ENCODE peak calls at places on chromosomes 1 and 21, in ten cellular contexts. L, K, D, N, R, P, I, Q, T and X are unnamed samples.

GRCh38 chr1:100277866-100278265 is 11.8 kb downstream of the RTCA start:
- DNase-seq in L (no peak), K (no peak), D (no peak), N (no peak), R (no peak), P (no peak), I (no peak), Q (no peak), T (no peak), X (no peak)

GRCh38 chr21:34690041-34690792 is 21.4 kb downstream of the CLIC6 start:
- DNase-seq in L (peak; percentile 66), K (no peak), D (no peak), N (no peak), R (no peak), P (no peak), I (peak; percentile 49), Q (no peak), T (no peak), X (no peak)

GRCh38 chr1:151156515-151156819 is at the start of gene TNFAIP8L2:
- DNase-seq in L (no peak), K (peak; percentile 62), D (peak; percentile 58), N (peak; percentile 52), R (peak; percentile 32), P (peak; percentile 75), I (no peak), Q (peak; percentile 8), T (no peak), X (peak; percentile 76)

GRCh38 chr1:197614916-197615692 is 160.2 kb downstream of the DENND1B start:
- DNase-seq in L (peak; percentile 35), K (no peak), D (no peak), N (no peak), R (peak; percentile 5), P (no peak), I (peak; percentile 19), Q (peak; percentile 61), T (peak; percentile 19), X (no peak)

GRCh38 chr1:16326833-16327404 is 25.4 kb downstream of the FBXO42 start:
- DNase-seq in L (no peak), K (no peak), D (no peak), N (no peak), R (no peak), P (no peak), I (no peak), Q (no peak), T (no peak), X (no peak)

GRCh38 chr1:59293849-59294248 is 3.0 kb upstream of the FGGY start:
- DNase-seq in L (no peak), K (no peak), D (no peak), N (no peak), R (no peak), P (no peak), I (no peak), Q (no peak), T (no peak), X (peak; percentile 75)

GRCh38 chr1:207084241-207084640 is 4.4 kb upstream of the C4BPB start:
- DNase-seq in L (no peak), K (no peak), D (no peak), N (no peak), R (no peak), P (no peak), I (no peak), Q (no peak), T (no peak), X (no peak)

GRCh38 chr1:38991638-38992449 is 768 bp downstream of the AKIRIN1 start:
- DNase-seq in L (no peak), K (peak; percentile 34), D (peak; percentile 38), N (peak; percentile 49), R (no peak), P (peak; percentile 30), I (peak; percentile 21), Q (peak; percentile 83), T (peak; percentile 68), X (peak; percentile 62)

GRCh38 chr1:3915551-3916121 is 15.6 kb upstream of the C1orf174 start:
- DNase-seq in L (no peak), K (no peak), D (no peak), N (no peak), R (no peak), P (no peak), I (no peak), Q (no peak), T (no peak), X (peak; percentile 50)

GRCh38 chr21:32143222-32143939 is 135.5 kb downstream of the MIS18A start:
- DNase-seq in L (no peak), K (no peak), D (peak; percentile 23), N (no peak), R (no peak), P (no peak), I (no peak), Q (peak; percentile 39), T (no peak), X (peak; percentile 58)

GRCh38 chr1:218266356-218266755 is 18.7 kb upstream of the RRP15 start:
- DNase-seq in L (no peak), K (no peak), D (no peak), N (no peak), R (no peak), P (no peak), I (no peak), Q (no peak), T (no peak), X (no peak)

GRCh38 chr1:23198373-23198772 is 18.9 kb downstream of the HTR1D start:
- DNase-seq in L (peak; percentile 61), K (no peak), D (no peak), N (no peak), R (no peak), P (no peak), I (peak; percentile 93), Q (no peak), T (no peak), X (no peak)

GRCh38 chr1:5419501-5419900 is 572.7 kb downstream of the NPHP4 start:
- DNase-seq in L (no peak), K (no peak), D (no peak), N (no peak), R (no peak), P (no peak), I (no peak), Q (no peak), T (no peak), X (no peak)

GRCh38 chr1:54459714-54460113 is 53.5 kb upstream of the SSBP3 start:
- DNase-seq in L (no peak), K (no peak), D (no peak), N (no peak), R (no peak), P (no peak), I (no peak), Q (no peak), T (peak; percentile 43), X (peak; percentile 36)

GRCh38 chr1:104991702-104992101 is 1242.0 kb downstream of the AMY1C start:
- DNase-seq in L (no peak), K (no peak), D (no peak), N (no peak), R (no peak), P (no peak), I (no peak), Q (no peak), T (no peak), X (no peak)

DNA sequence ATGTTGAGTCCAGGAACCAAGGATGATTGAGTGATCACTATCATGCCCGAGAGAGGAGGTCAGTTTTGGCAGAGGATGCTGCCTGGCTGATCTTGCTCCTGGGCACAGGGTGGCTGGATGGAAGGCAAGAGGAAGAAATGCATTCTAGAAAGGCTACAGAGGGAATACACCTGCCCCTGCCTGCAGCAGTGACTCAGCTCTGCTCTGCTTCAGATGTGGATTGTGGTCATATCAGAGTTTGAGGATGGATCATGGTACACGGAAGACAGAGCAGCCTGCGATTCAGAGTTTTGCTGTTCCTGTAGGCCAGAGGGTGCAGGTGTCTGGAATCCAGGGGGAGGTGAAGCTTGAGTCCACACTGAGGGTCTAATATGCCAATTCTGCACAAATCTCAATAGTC is 37.2 kb downstream of the PCP4 start:
- DNase-seq in L (no peak), K (no peak), D (no peak), N (no peak), R (no peak), P (no peak), I (peak; percentile 2), Q (no peak), T (no peak), X (no peak)
- H3K36me3 ChIP-seq in L (no peaks in the 10 kb centered on the region), K (no peaks in the 10 kb centered on the region), D (no peaks in the 10 kb centered on the region), N (no peaks in the 10 kb centered on the region), R (no peaks in the 10 kb centered on the region), P (no peaks in the 10 kb centered on the region), I (no peaks in the 10 kb centered on the region), Q (no peaks in the 10 kb centered on the region), T (no peaks in the 10 kb centered on the region), X (no peaks in the 10 kb centered on the region)

DNA sequence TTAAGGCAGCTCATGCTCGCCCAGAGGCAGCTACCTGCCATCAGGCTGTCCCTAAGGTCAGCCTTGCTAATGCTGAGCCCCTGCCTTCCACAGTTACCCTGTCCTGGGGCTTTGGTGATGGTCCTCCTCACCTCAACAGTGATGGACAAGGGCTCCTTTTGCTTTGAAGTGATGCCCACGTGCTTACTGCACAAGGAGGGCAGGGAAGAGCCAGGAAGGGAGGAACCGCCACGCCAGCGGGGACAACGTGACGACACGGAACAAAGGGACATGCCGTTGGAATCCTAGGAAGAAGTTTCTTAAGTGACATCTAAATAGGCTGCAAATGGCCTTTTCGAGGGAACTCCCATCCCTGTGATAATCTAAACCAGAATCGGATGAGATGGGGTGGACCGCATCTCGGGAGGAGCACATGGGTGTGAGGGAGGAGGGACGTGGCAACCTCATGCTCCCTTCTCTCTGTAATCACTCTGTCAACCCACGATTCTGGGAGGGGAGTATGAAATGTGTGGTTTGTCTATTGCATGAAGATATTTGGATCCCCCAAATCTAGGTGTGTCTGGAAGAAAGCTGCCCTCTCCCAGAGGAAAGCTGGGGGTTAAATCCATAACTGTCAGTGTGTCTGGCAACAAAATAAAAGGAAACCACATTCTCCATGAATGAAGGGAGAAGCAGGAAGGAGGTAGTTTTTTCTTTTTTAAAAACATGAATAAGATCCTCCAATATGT is 110.9 kb upstream of the IRF2BP2 start:
- DNase-seq in L (no peak), K (no peak), D (no peak), N (no peak), R (no peak), P (no peak), I (no peak), Q (no peak), T (no peak), X (peak; percentile 45)
- H3K4me1 ChIP-seq in L (peaks cover 44% of the 10 kb centered on the region), K (peaks cover 31% of the 10 kb centered on the region), D (peaks cover 96% of the 10 kb centered on the region), N (peaks cover 61% of the 10 kb centered on the region), R (peaks cover 28% of the 10 kb centered on the region), P (peaks cover 29% of the 10 kb centered on the region), I (peaks cover 50% of the 10 kb centered on the region), Q (peaks cover 43% of the 10 kb centered on the region), T (peaks cover 24% of the 10 kb centered on the region), X (peaks cover 4% of the 10 kb centered on the region)

DNA sequence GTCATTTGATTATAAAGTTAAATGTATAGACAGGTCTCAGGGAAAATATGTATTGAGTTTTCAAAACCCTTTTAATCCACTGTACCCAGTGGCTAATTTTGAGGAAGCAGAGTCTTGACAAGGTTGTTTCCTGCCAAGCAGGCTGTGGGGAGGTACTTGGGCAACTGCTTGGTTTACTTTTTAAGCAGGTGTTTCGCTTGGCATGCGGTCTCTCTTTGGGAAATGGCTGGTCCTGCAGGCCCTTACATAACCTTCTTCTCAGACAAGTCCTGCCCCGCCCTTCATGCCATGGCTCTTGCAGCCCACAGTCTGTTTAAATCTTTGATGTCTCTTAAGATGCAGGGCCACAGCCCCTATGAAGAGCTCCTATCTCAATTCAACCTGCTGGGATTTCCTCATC is 36.0 kb upstream of the ABCD3 start:
- DNase-seq in L (no peak), K (peak; percentile 83), D (no peak), N (no peak), R (no peak), P (no peak), I (no peak), Q (no peak), T (no peak), X (no peak)
- H3K27ac ChIP-seq in L (no peak overlapping the region), K (no peak overlapping the region), D (no peak overlapping the region), N (no peak overlapping the region), R (no peak overlapping the region), P (no peak overlapping the region), I (no peak overlapping the region), Q (no peak overlapping the region), T (no peak overlapping the region), X (no peak overlapping the region)

GRCh38 chr21:29297483-29298347 is 1.0 kb upstream of the BACH1 start:
- DNase-seq in L (no peak), K (no peak), D (no peak), N (no peak), R (no peak), P (no peak), I (no peak), Q (no peak), T (peak; percentile 5), X (no peak)
- H3K36me3 ChIP-seq in L (no peaks in the 10 kb centered on the region), K (no peaks in the 10 kb centered on the region), D (no peaks in the 10 kb centered on the region), N (no peaks in the 10 kb centered on the region), R (no peaks in the 10 kb centered on the region), P (no peaks in the 10 kb centered on the region), I (peaks cover 2% of the 10 kb centered on the region), Q (no peaks in the 10 kb centered on the region), T (no peaks in the 10 kb centered on the region), X (no peaks in the 10 kb centered on the region)